ENCODE peak calls at places on chromosomes 5 and 9, in four cellular contexts. I is Calu3, U is endodermal cell, R is mucosa of descending colon. F is an unnamed sample.

GRCh38 chr5:78974011-78974410 is 11.1 kb downstream of the ARSB start:
- DNase-seq in U (no peak), R (no peak), I (no peak), F (no peak)

GRCh38 chr9:77597057-77597456 is 51.1 kb downstream of the GNA14 start:
- DNase-seq in R (no peak), I (no peak), U (no peak), F (no peak)

GRCh38 chr9:82332018-82332773 is 343.6 kb downstream of the SPATA31D1 start:
- DNase-seq in R (no peak), I (no peak), U (no peak), F (no peak)

GRCh38 chr5:119288364-119289047 is 67.3 kb upstream of the TNFAIP8 start:
- DNase-seq in I (no peak), U (no peak), R (no peak), F (no peak)

GRCh38 chr9:35611230-35611797 is 6.3 kb downstream of the TESK1 start:
- DNase-seq in U (peak; percentile 75), R (no peak), I (peak; percentile 24), F (peak; percentile 72)

GRCh38 chr5:163705983-163706771 is 200.8 kb downstream of the MAT2B start:
- DNase-seq in I (no peak), R (no peak), U (no peak), F (no peak)

GRCh38 chr9:37753489-37754190 is at the start of gene TRMT10B:
- DNase-seq in R (peak; percentile 78), U (peak; percentile 90), I (peak; percentile 35), F (peak; percentile 75)

GRCh38 chr5:80153586-80154126 is 102.2 kb downstream of the SERINC5 start:
- DNase-seq in I (peak; percentile 28), R (no peak), U (peak; percentile 39), F (no peak)

GRCh38 chr9:4491621-4491975 is 1.3 kb downstream of the SLC1A1 start:
- DNase-seq in R (no peak), U (peak; percentile 94), I (peak; percentile 44), F (no peak)

GRCh38 chr9:123225374-123225813 is 43.0 kb downstream of the STRBP start:
- DNase-seq in U (peak; percentile 84), R (no peak), I (peak; percentile 27), F (no peak)

GRCh38 chr5:137352095-137352494 is 147.0 kb downstream of the SPOCK1 start:
- DNase-seq in U (no peak), R (no peak), I (no peak), F (no peak)

GRCh38 chr5:157750320-157750719 is 6.8 kb downstream of the LSM11 start:
- DNase-seq in U (no peak), R (no peak), I (no peak), F (no peak)

GRCh38 chr5:151454166-151454565 is 6.8 kb downstream of the SLC36A1 start:
- DNase-seq in U (no peak), I (no peak), R (no peak), F (no peak)

GRCh38 chr5:180027449-180028089 is 44.0 kb downstream of the RNF130 start:
- DNase-seq in U (no peak), I (no peak), R (no peak), F (no peak)

GRCh38 chr5:135307143-135307903 is 91.7 kb downstream of the MACROH2A1 start:
- DNase-seq in U (peak; percentile 74), R (no peak), I (no peak), F (no peak)

GRCh38 chr5:57082441-57083067 is 91.3 kb upstream of the GPBP1 start:
- DNase-seq in I (peak; percentile 14), R (no peak), U (no peak), F (no peak)

GRCh38 chr9:134059661-134060395 is 8.0 kb downstream of the BRD3 start:
- DNase-seq in R (peak; percentile 46), I (no peak), U (peak; percentile 47), F (peak; percentile 67)

GRCh38 chr5:78735834-78736463 is 87.4 kb upstream of the LHFPL2 start:
- DNase-seq in I (peak; percentile 32), R (no peak), U (no peak), F (no peak)

GRCh38 chr5:107772418-107773310 is 101.9 kb upstream of the EFNA5 start:
- DNase-seq in U (peak; percentile 65), R (no peak), I (no peak), F (no peak)

GRCh38 chr9:106893088-106893487 is 30.1 kb downstream of the ZNF462 start:
- DNase-seq in R (no peak), U (no peak), I (no peak), F (no peak)

GRCh38 chr5:134539732-134540131 is 14.3 kb downstream of the JADE2 start:
- DNase-seq in R (no peak), I (no peak), U (peak; percentile 98), F (no peak)

GRCh38 chr9:112348257-112348992 is 15.0 kb upstream of the PTBP3 start:
- DNase-seq in I (peak; percentile 66), R (peak; percentile 94), U (peak; percentile 76), F (peak; percentile 88)

GRCh38 chr5:59725393-59725768 is 168.1 kb downstream of the PDE4D start:
- DNase-seq in U (no peak), I (no peak), R (no peak), F (no peak)

GRCh38 chr9:79021084-79021483 is 550.7 kb upstream of the TLE4 start:
- DNase-seq in U (no peak), I (no peak), R (no peak), F (no peak)
- TF ChIP-seq CTCF in U (no peak), I (no peak), R (no peak), F (no peak)

GRCh38 chr5:116315531-116315930 is 230.7 kb downstream of the COMMD10 start:
- DNase-seq in R (no peak), I (no peak), U (no peak), F (no peak)
- TF ChIP-seq CTCF in R (no peak), I (no peak), U (no peak), F (no peak)

DNA sequence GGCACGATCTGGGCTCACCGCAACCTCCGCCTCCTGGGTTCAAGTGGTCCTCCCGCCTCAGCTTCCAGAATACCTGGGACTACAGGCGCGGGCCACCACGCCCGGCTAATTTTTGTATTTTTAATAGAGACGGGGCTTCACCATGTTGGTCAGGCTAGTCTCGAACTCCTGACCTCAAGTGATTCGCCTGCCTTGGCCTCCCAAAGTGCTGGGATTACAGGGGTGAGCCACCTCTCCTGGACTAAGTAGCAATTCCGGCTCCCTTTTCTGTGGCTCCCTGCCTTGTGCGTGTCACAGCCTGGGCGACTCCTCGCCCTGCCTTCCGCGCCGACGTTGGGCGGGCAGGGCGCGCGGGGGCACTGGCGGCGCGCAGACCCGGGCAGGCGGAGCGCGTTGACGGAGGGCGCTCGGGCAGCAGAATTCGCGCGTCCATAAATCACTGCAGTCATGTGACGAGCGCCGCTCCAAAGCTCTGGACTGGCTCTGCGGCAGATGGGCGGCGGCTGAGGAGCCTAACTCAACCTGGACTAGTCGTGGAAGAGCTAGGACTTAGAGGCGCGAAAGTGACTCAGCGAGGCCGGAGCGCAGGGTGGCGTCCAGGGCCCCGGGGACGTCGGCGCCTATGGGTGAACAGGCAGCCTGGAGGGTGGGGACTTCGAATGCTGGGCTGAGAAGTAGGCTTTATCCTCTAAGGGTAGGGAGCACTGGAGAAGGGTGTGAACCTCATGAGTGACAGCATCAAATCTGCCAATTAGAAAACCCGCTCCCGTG is 1.4 kb upstream of the CIZ1 start:
- DNase-seq in U (no peak), I (peak; percentile 87), R (peak; percentile 94), F (peak; percentile 93)
- TF ChIP-seq CTCF in U (no peak), I (no peak), R (peak; percentile 25), F (no peak)

DNA sequence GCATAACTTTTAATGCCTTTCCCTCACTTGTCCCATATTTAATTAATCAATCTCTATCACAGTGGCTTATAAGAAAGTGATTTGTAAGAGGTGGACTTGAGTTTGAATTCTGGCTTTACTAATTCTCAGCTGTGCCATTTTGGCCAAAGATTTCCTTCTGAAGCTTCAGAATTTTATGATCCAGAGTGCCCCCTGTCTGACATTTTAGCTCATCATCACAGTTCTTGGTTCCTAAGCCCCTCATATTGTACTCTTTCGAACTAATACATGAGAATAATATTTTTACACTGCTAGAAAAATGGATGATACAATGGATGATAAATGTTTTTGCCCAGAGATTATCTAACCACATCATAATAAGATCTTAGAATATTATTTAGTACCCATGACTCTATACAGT is 1014.1 kb downstream of the PTPRD start:
- DNase-seq in I (no peak), R (no peak), U (no peak), F (no peak)
- TF ChIP-seq CTCF in I (no peak), R (no peak), U (peak; percentile 71), F (no peak)

GRCh38 chr5:176560364-176560763 is 11.2 kb downstream of the CDHR2 start:
- DNase-seq in U (peak; percentile 35), R (no peak), I (no peak), F (no peak)

GRCh38 chr5:176562189-176562588 is 13.0 kb downstream of the CDHR2 start:
- DNase-seq in I (no peak), U (peak; percentile 43), R (no peak), F (no peak)

GRCh38 chr5:176561259-176561658 is 12.1 kb downstream of the CDHR2 start:
- DNase-seq in U (no peak), I (no peak), R (no peak), F (no peak)

GRCh38 chr5:176557846-176558245 is 8.7 kb downstream of the CDHR2 start:
- DNase-seq in R (no peak), U (no peak), I (no peak), F (no peak)

DNA sequence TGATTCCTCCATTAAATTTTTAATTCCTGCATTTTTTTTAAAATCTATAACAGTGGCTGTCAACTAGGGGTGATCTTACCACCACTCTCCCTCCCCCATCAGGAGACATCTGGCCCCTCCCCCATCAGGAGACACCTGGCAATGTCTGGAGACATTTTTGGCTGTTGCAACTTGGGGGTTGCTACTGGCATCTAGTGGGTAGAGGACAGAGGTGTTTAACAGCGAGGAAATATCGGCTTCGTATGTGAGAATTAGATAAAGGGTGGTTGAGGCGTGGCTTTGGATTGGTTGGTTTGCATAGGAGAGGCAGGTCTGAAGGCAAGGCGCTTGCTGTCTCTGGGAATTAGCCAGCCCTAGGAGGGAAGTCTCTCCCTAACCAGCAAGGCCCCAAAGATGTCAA is 10.5 kb downstream of the CDHR2 start:
- DNase-seq in I (no peak), R (no peak), U (peak; percentile 48), F (no peak)
- TF ChIP-seq CTCF in I (no peak), R (no peak), U (no peak), F (no peak)

GRCh38 chr9:114031948-114032688 is 46.0 kb downstream of the AMBP start:
- DNase-seq in U (peak; percentile 28), R (no peak), I (no peak), F (peak; percentile 48)
- TF ChIP-seq CTCF in U (no peak), R (no peak), I (no peak), F (no peak)

F was measured in sigmoid colon.